ENCODE peak calls at places on chromosomes 5 and 9, in eight cellular contexts. P is effector memory CD4-positive, alpha-beta T cell; F is neural progenitor cell; G is sigmoid colon; H is CD8-positive, alpha-beta memory T cell; N is RWPE1; T is SJSA1; U is pancreas. K is an unnamed sample.

GRCh38 chr5:180646289-180646962 is 3.0 kb downstream of the FLT4 start:
- DNase-seq in P (no peak), F (no peak), G (no peak), H (no peak), N (no peak), T (peak), U (no peak), K (no peak)

GRCh38 chr5:57324159-57324558 is 150.3 kb downstream of the GPBP1 start:
- DNase-seq in P (no peak), F (no peak), G (no peak), H (no peak), N (no peak), T (no peak), U (no peak), K (no peak)

GRCh38 chr5:375921-376871 is 54.7 kb downstream of the AHRR start:
- DNase-seq in P (no peak), F (no peak), G (peak), H (no peak), N (no peak), T (peak), U (no peak), K (no peak)

GRCh38 chr5:136701191-136701590 is 335.8 kb upstream of the TRPC7 start:
- DNase-seq in P (no peak), F (no peak), G (no peak), H (no peak), N (no peak), T (no peak), U (no peak), K (no peak)

GRCh38 chr9:129131300-129132145 is 20.3 kb downstream of the PTPA start:
- DNase-seq in P (peak), F (peak), G (peak), H (peak), N (peak), T (peak), U (peak), K (no peak)

GRCh38 chr5:115097236-115097635 is 72.5 kb downstream of the TRIM36 start:
- DNase-seq in P (no peak), F (no peak), G (no peak), H (no peak), N (no peak), T (no peak), U (no peak), K (no peak)

GRCh38 chr5:34570721-34571379 is 85.3 kb upstream of the RAI14 start:
- DNase-seq in P (no peak), F (no peak), G (no peak), H (no peak), N (no peak), T (no peak), U (no peak), K (no peak)

GRCh38 chr9:127109212-127109711 is 13.2 kb downstream of the ANGPTL2 start:
- DNase-seq in P (no peak), F (no peak), G (no peak), H (no peak), N (no peak), T (no peak), U (no peak), K (no peak)

DNA sequence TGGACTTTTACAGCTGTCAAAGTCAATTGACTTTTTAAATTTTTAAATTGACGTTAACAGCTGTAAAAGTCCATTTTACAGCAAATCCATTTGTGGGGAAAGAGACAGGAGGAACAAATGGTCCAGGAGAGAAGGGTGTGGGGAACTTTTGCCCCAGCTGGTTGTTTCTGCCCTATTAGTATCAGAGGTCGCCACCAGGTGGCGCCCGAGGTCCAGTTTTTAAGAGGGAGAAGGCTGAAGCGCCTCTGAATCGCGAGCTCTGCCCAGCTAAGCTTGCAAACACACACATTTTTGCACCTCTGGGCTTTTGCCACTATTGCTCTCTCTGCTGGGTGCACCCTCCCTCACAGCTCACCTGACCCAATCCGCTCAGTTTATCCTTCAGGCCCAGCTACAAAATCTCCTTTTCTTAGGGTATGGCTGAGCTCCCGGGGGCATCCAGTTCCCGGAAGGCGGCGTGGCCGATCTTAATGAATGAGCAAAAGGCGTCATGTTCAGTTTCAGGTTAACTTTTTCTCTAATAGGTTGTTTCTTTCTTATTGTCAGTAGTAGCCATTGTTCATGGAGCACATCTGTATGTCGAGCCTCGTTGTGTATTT is 6.3 kb upstream of the TTLL11 start:
- DNase-seq in P (peak), F (peak), G (peak), H (peak), N (peak), T (peak), U (peak), K (no peak)
- H3K27ac ChIP-seq in P (no peak), F (no peak), G (no peak), H (no peak), N (no peak), T (no peak), U (no peak), K (no peak)

GRCh38 chr5:108749130-108749861 is 1.6 kb downstream of the FER start:
- DNase-seq in P (no peak), F (no peak), G (peak), H (no peak), N (peak), T (no peak), U (no peak), K (no peak)
- H3K27ac ChIP-seq in P (peak), F (peak), G (peak), H (peak), N (peak), T (peak), U (peak), K (peak)

DNA sequence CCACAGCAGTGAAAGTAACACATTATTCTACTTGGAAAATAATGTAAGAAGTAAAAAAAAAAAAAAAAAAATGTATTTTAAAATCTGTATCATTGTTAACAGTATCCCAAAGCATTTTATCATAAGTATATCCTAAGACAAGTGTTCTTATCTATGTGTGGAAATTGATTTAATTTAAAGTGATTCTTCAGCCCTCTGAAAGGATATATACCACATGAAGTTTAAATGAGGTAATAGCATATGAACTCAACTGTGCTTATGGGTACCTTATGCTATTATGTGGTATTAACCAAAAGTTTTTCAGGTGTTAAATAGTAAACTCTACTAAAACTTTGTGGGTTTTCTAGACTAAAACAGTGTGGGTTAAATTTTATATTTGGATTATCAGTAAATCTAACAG is 2.8 kb upstream of the SECISBP2 start:
- DNase-seq in P (no peak), F (no peak), G (no peak), H (no peak), N (no peak), T (no peak), U (no peak), K (no peak)
- H3K27ac ChIP-seq in P (no peak), F (peak), G (no peak), H (no peak), N (no peak), T (no peak), U (no peak), K (peak)

DNA sequence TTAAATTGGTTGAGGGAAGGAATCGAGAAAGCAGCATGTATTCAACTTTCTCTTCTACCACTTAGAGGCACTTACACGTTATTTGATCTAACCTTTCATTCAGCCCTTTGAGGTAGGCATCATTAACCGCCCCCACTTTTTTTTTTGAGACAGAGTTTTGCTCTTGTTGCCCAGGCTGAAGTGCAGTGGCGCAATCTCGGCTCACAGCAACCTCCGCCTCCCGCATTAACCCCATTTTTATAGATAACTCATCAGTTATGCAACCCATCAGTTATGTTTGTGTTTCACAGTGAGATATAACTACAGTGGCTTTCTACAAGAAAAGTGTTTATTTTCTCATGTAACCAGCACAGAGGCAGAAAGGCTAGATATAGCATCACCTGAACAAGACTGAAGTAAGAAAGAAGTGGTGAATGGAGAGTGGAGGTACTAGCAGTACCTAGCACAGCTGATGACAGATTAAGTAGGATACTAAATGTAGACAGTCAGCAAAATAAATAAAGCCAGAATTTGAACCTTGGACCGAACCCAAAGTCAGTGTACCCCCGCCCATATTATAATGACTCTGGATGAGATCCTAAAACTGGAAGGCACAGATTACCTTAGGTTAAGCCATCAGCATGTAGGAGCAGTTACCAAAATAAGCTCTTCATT is 91.2 kb downstream of the PJA2 start:
- DNase-seq in P (no peak), F (no peak), G (no peak), H (no peak), N (no peak), T (no peak), U (no peak), K (no peak)
- H3K27ac ChIP-seq in P (no peak), F (no peak), G (no peak), H (no peak), N (no peak), T (no peak), U (no peak), K (no peak)

DNA sequence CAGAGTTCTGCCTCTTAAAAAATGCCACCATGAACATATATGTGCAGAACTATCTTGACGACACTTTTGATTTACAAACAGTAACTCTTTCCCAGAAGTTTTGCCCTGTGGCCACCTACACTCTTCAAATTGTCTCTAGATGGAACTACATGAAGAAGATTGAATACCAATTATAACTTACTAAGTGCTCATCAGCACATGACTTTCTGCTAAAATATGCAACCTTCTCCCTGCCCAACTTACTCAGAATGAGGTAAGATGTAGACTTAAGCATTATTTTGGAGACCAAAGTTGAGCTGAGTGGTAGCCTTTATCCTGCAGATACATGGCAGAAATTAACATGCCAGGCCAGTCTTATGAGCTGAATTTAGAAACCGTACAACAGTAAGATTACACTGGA is 105.4 kb downstream of the SEMA5A start:
- DNase-seq in P (no peak), F (no peak), G (no peak), H (no peak), N (peak), T (no peak), U (no peak), K (no peak)
- H3K27ac ChIP-seq in P (no peak), F (no peak), G (no peak), H (no peak), N (no peak), T (peak), U (no peak), K (peak)